ENCODE peak calls at places on chromosome 12, in seven cellular contexts. O, D, N, C, U, G and P are unnamed samples.

GRCh38 chr12:91952916-91953315 is 192.7 kb downstream of the BTG1 start:
- DNase-seq in O (no peak), G (no peak), C (no peak), D (no peak), N (no peak), U (no peak), P (no peak)

GRCh38 chr12:16036073-16036472 is 124.9 kb downstream of the DERA start:
- DNase-seq in C (peak), D (no peak), G (no peak), U (no peak), O (no peak), N (no peak), P (no peak)

GRCh38 chr12:2332266-2332665 is 279.5 kb downstream of the CACNA1C start:
- DNase-seq in N (no peak), O (no peak), G (no peak), D (peak), C (no peak), U (no peak), P (no peak)

GRCh38 chr12:91984571-91984970 is 161.1 kb downstream of the BTG1 start:
- DNase-seq in U (no peak), D (peak), O (no peak), C (no peak), G (no peak), N (no peak), P (no peak)

GRCh38 chr12:106108187-106108816 is 30.5 kb downstream of the NUAK1 start:
- DNase-seq in N (no peak), C (peak), O (no peak), D (peak), U (peak), G (no peak), P (no peak)

GRCh38 chr12:18382486-18382885 is 121.2 kb downstream of the PIK3C2G start:
- DNase-seq in O (no peak), U (no peak), D (no peak), G (no peak), N (no peak), C (no peak), P (no peak)

GRCh38 chr12:22321018-22321605 is 13.4 kb downstream of the ST8SIA1 start:
- DNase-seq in G (no peak), U (no peak), N (no peak), O (no peak), C (peak), D (no peak), P (no peak)

GRCh38 chr12:52427083-52427482 is 7.1 kb downstream of the KRT75 start:
- DNase-seq in C (no peak), N (no peak), U (peak), G (no peak), D (no peak), O (no peak), P (no peak)

GRCh38 chr12:20601668-20602280 is 93.4 kb upstream of the SLCO1C1 start:
- DNase-seq in G (no peak), C (peak), U (peak), D (peak), O (no peak), N (no peak), P (no peak)

GRCh38 chr12:31368666-31369361 is 42.9 kb upstream of the SINHCAF start:
- DNase-seq in U (no peak), N (no peak), D (no peak), G (no peak), C (peak), O (no peak), P (no peak)

GRCh38 chr12:132723764-132724140 is 13.1 kb downstream of the PGAM5 start:
- DNase-seq in D (peak), G (no peak), N (no peak), O (no peak), C (no peak), U (no peak), P (no peak)

GRCh38 chr12:113240395-113240794 is 19.1 kb downstream of the TPCN1 start:
- DNase-seq in U (no peak), N (no peak), C (no peak), D (no peak), G (no peak), O (no peak), P (no peak)

GRCh38 chr12:104974626-104975290 is 11.4 kb upstream of the NOPCHAP1 start:
- DNase-seq in D (no peak), O (no peak), N (no peak), C (no peak), G (no peak), U (peak), P (no peak)

DNA sequence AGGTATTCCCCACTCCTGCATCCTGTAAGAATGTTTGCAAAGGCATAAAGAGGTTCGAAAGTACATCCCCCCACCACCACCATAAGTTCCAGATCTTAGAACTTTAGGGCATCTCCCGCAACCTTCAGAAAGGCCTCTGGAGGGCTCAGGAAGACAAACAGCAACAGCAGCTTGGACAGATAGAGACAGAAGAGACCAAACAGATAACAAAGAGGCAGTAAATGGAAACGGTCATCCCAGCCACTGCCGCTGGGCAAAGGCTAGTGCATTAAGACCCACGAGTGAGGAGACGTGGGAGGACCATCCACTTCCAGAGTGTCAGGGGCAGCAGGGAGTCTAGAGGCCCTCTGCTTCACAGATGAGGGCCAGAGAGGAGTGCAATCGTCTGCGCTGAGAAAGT is 124.3 kb downstream of the CRACR2A start:
- DNase-seq in C (no peak), U (no peak), G (no peak), N (no peak), O (no peak), D (no peak), P (no peak)
- TF ChIP-seq CTCF in C (no peak), U (no peak), G (no peak), N (no peak), O (no peak), D (no peak), P (no peak)

DNA sequence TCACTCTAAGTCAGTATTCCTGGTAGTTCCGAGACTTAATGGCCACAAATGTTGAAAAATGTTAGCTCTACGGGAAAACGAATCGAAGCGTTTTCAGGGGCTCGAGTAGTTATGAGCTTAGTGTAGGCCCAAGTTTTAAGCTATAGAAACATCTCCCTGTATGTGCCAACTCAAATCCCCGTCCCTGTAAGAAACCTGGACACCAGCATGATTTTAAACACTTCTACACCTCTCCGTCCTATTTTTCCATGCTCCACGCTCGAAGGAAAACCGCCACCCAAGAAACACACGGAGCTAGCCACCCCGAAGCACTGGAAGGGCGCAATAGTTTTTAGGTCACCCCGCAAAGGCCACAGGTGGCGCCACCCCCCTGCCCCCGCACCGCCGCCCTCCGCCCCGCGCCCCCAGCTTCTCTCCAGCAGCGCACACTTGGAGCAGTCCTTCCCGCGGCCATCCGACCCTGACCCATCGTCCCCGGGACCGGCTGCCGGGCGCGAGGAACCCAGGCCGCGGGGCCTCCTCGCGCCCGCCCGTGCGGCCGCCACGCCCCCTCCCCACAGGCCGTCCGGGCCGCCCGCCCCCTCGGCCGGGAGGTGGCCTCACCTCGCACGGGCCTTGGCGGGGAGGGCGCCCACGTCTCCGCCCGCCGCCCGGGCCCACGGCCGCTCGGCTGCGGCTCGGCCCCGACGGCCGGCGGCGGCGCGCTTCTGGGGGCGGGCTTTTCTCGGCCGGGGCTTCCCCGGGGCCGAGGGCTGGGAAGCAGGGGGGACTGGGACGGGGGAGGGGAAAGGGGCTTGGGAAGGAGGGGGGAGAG is 519 bp downstream of the R3HDM2 start:
- DNase-seq in D (peak), N (peak), G (peak), U (peak), C (peak), O (no peak), P (no peak)
- TF ChIP-seq CTCF in D (no peak), N (no peak), G (no peak), U (no peak), C (peak), O (no peak), P (peak)

GRCh38 chr12:109946913-109947312 is 46.8 kb downstream of the TCHP start:
- DNase-seq in O (no peak), C (no peak), U (no peak), N (no peak), D (no peak), G (no peak), P (no peak)

GRCh38 chr12:109944975-109945374 is 44.9 kb downstream of the TCHP start:
- DNase-seq in U (peak), D (peak), C (peak), O (no peak), N (peak), G (no peak), P (no peak)

GRCh38 chr12:109948382-109948781 is 47.8 kb downstream of the GIT2 start:
- DNase-seq in D (no peak), O (no peak), N (no peak), G (no peak), U (no peak), C (no peak), P (no peak)

GRCh38 chr12:109947511-109947910 is 47.4 kb downstream of the TCHP start:
- DNase-seq in C (no peak), D (peak), U (no peak), N (no peak), G (no peak), O (no peak), P (no peak)

GRCh38 chr12:109946505-109946904 is 46.4 kb downstream of the TCHP start:
- DNase-seq in G (no peak), O (no peak), U (no peak), C (peak), D (peak), N (no peak), P (no peak)
- TF ChIP-seq CTCF in G (no peak), O (no peak), U (no peak), C (no peak), D (no peak), N (no peak), P (no peak)

DNA sequence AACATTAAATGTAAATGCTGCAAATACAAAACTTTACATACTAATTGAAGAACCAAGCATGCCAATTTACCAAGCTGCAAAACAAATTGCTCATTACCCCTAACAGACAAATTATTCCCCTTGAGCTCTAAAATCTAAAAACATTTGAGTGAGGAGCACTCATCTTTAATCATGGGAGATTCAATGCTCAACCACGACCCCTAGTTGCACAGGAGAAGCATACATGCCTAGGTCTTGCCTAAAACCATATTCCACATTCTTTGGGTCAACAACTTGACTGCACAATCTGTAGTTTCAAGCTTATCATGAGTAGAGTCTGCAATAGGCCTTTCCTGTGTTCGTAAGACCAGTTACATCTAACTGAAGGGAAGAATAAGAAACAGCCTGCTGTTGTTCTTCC is 69.7 kb downstream of the MGAT4C start:
- DNase-seq in C (peak), N (no peak), O (no peak), D (no peak), U (peak), G (no peak), P (no peak)
- TF ChIP-seq CTCF in C (peak), N (no peak), O (no peak), D (peak), U (peak), G (no peak), P (peak)